ENCODE peak calls at places on chromosome 22, in nine cellular contexts. X is activated naive CD4-positive, alpha-beta T cell treated with anti-CD3 and anti-CD28 coated beads, Interleukin-2, amount 10 ng/mL, durations not matched to agents 7 days and 5 days; Y is AG20443; Z is frontal cortex; P is suprapubic skin; N is AG04449; J is activated CD8-positive, alpha-beta memory T cell treated with anti-CD3 and anti-CD28 coated beads, Interleukin-2, amount 50 U/mL, for 48 hours; S is thoracic aorta; V is mucosa of descending colon. E is an unnamed sample.

GRCh38 chr22:45680932-45681700 is 9.5 kb downstream of the ATXN10 start:
- DNase-seq in Z (no peak), S (no peak), V (no peak), P (no peak), X (no peak), Y (peak), N (no peak), J (no peak), E (no peak)

GRCh38 chr22:24529898-24530297 is 25.0 kb downstream of the GUCD1 start:
- DNase-seq in J (no peak), P (no peak), X (no peak), N (no peak), S (no peak), V (no peak), Z (no peak), Y (no peak), E (no peak)

GRCh38 chr22:46499798-46500174 is 37.6 kb downstream of the CELSR1 start:
- DNase-seq in J (no peak), X (no peak), V (no peak), P (no peak), Y (no peak), S (no peak), N (no peak), Z (no peak), E (no peak)

GRCh38 chr22:22410121-22410520 is 98.4 kb downstream of the ZNF280B start:
- DNase-seq in P (no peak), Y (no peak), Z (no peak), J (no peak), N (no peak), S (no peak), X (no peak), V (peak), E (no peak)

GRCh38 chr22:38718414-38718813 is 12.7 kb downstream of the GTPBP1 start:
- DNase-seq in N (no peak), Y (peak), X (no peak), J (no peak), S (peak), Z (no peak), P (peak), V (peak), E (peak)

GRCh38 chr22:31248138-31248745 is 36.1 kb downstream of the LIMK2 start:
- DNase-seq in Z (no peak), S (peak), J (peak), V (peak), P (peak), Y (peak), N (peak), X (peak), E (peak)

GRCh38 chr22:39498802-39499201 is 3.3 kb upstream of the MIEF1 start:
- DNase-seq in X (no peak), P (no peak), V (no peak), N (no peak), Y (no peak), S (no peak), J (no peak), Z (no peak), E (no peak)

GRCh38 chr22:46754110-46754799 is 8.2 kb upstream of the TBC1D22A start:
- DNase-seq in N (peak), Z (no peak), P (peak), J (no peak), V (peak), X (no peak), Y (peak), S (peak), E (peak)

GRCh38 chr22:48653929-48654328 is 1173.7 kb downstream of the BRD1 start:
- DNase-seq in S (no peak), N (no peak), Z (no peak), V (no peak), P (no peak), Y (no peak), X (no peak), J (no peak), E (no peak)

GRCh38 chr22:45603631-45604030 is 68.0 kb upstream of the ATXN10 start:
- DNase-seq in V (no peak), N (no peak), X (no peak), P (no peak), S (no peak), Y (no peak), J (no peak), Z (no peak), E (no peak)

GRCh38 chr22:23500508-23501208 is 79.4 kb downstream of the IGLL1 start:
- DNase-seq in P (peak), N (no peak), S (no peak), J (no peak), Y (no peak), X (no peak), Z (no peak), V (no peak), E (no peak)

GRCh38 chr22:18156878-18157713 is 7.1 kb downstream of the USP18 start:
- DNase-seq in Z (peak), X (peak), N (peak), S (peak), P (no peak), V (peak), J (peak), Y (peak), E (peak)

GRCh38 chr22:48923165-48923875 is 904.4 kb downstream of the BRD1 start:
- DNase-seq in J (peak), V (no peak), P (no peak), Y (no peak), S (no peak), Z (no peak), X (no peak), N (no peak), E (no peak)

GRCh38 chr22:29979645-29980303 is 96.8 kb downstream of the MTMR3 start:
- DNase-seq in J (no peak), S (no peak), Y (peak), P (no peak), V (no peak), Z (no peak), X (no peak), N (no peak), E (peak)